ENCODE peak calls at places on chromosomes 11 and 22, in four cellular contexts. U, W, V and L are unnamed samples.

GRCh38 chr22:37675930-37676571 is 615 bp downstream of the LGALS1 start:
- DNase-seq in U (no peak), W (peak), V (peak), L (peak)

GRCh38 chr11:47335733-47336132 is 16.8 kb downstream of the MYBPC3 start:
- DNase-seq in U (no peak), W (no peak), V (no peak), L (peak)

GRCh38 chr11:43810929-43811596 is 69.6 kb upstream of the ALKBH3 start:
- DNase-seq in U (no peak), W (no peak), V (no peak), L (no peak)

GRCh38 chr11:74398244-74399159 is at the start of gene PGM2L1:
- DNase-seq in U (peak), W (peak), V (peak), L (peak)

GRCh38 chr11:30284836-30285235 is 38.1 kb upstream of the ARL14EP start:
- DNase-seq in U (no peak), W (no peak), V (no peak), L (no peak)

GRCh38 chr11:36023922-36024321 is 80.1 kb downstream of the LDLRAD3 start:
- DNase-seq in U (no peak), W (no peak), V (peak), L (no peak)

GRCh38 chr22:45328822-45329535 is 19.2 kb downstream of the FAM118A start:
- DNase-seq in U (no peak), W (no peak), V (no peak), L (no peak)

GRCh38 chr11:74929431-74930363 is 19.2 kb downstream of the XRRA1 start:
- DNase-seq in U (peak), W (peak), V (peak), L (peak)

GRCh38 chr11:35134403-35135126 is 4.4 kb upstream of the CD44 start:
- DNase-seq in U (no peak), W (no peak), V (peak), L (no peak)

GRCh38 chr11:2376751-2377451 is at the start of gene CD81:
- DNase-seq in U (peak), W (no peak), V (no peak), L (peak)

GRCh38 chr22:39825661-39826102 is 67.9 kb downstream of the ENTHD1 start:
- DNase-seq in U (no peak), W (no peak), V (no peak), L (no peak)

GRCh38 chr11:64180871-64181270 is 5.1 kb upstream of the STIP1 start:
- DNase-seq in U (no peak), W (no peak), V (no peak), L (no peak)

GRCh38 chr11:2151500-2152257 is 9.3 kb downstream of the INS start:
- DNase-seq in U (peak), W (peak), V (peak), L (peak)

GRCh38 chr11:118277312-118277711 is 13.2 kb upstream of the MPZL2 start:
- DNase-seq in U (no peak), W (no peak), V (peak), L (no peak)

GRCh38 chr11:134597452-134597851 is 185.4 kb upstream of the B3GAT1 start:
- DNase-seq in U (no peak), W (no peak), V (no peak), L (no peak)

GRCh38 chr11:132022718-132023117 is 652.3 kb downstream of the NTM start:
- DNase-seq in U (no peak), W (no peak), V (peak), L (no peak)

GRCh38 chr11:18770479-18771125 is 21.0 kb downstream of the PTPN5 start:
- DNase-seq in U (no peak), W (no peak), V (no peak), L (no peak)

GRCh38 chr11:267491-267994 is 10.7 kb upstream of the NLRP6 start:
- DNase-seq in U (peak), W (peak), V (no peak), L (peak)

GRCh38 chr11:118953265-118953664 is 2.8 kb upstream of the UPK2 start:
- DNase-seq in U (no peak), W (no peak), V (peak), L (no peak)

GRCh38 chr22:21941921-21942320 is 10.7 kb downstream of the PPM1F start:
- DNase-seq in U (no peak), W (peak), V (no peak), L (no peak)

GRCh38 chr22:21938906-21939305 is 13.7 kb downstream of the PPM1F start:
- DNase-seq in U (no peak), W (no peak), V (no peak), L (no peak)

GRCh38 chr22:21939392-21940319 is 13.0 kb downstream of the PPM1F start:
- DNase-seq in U (no peak), W (no peak), V (no peak), L (no peak)

GRCh38 chr22:21942407-21942895 is 10.2 kb downstream of the PPM1F start:
- DNase-seq in U (no peak), W (peak), V (peak), L (peak)

GRCh38 chr22:21940521-21940920 is 12.1 kb downstream of the PPM1F start:
- DNase-seq in U (no peak), W (no peak), V (no peak), L (peak)
- H3K27ac ChIP-seq in U (no peak), W (no peak), V (no peak), L (peak)

GRCh38 chr11:87422566-87422965 is 384.8 kb downstream of the TMEM135 start:
- DNase-seq in U (no peak), W (no peak), V (peak), L (no peak)
- H3K27ac ChIP-seq in U (no peak), W (no peak), V (no peak), L (no peak)

DNA sequence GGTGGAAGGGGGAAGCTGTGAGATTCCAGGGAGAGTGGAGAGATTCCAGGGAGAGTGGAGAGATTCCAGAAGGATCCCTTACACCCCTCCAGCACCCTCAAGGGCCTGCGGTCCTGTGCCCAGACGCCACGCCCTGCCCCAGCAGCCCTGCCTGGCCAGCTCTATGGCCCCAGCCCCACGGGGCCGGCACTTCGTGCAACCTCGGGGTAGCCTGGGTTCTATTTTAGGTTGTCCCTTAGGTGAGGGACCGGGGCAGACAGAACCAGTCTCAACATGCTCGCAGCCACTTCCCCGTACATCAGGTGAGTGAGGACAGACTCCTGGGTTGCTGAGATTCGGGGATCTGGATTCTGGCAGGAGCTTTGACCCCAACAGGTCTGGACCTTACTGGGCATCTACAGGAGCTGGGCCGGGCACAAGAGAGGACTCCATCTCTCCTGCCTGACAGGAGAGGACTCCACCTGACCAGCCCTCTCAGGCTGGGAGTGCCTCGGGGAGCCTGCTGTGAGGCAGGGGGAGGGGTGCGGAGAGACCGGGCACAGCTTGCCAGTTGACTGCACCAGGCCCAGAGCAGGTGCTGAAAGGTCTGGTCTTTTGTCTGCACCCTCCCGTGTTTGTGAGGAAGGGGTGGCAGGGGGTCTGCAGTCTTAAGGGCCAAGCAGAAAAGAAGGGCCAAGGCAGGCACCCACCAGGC is 8.5 kb upstream of the ADORA2A start:
- DNase-seq in U (no peak), W (no peak), V (no peak), L (no peak)
- H3K27ac ChIP-seq in U (no peak), W (no peak), V (no peak), L (no peak)

GRCh38 chr11:67542169-67542568 is 18.9 kb upstream of the CABP2 start:
- DNase-seq in U (no peak), W (no peak), V (no peak), L (no peak)

GRCh38 chr11:67544591-67545242 is 21.5 kb upstream of the CABP2 start:
- DNase-seq in U (no peak), W (no peak), V (no peak), L (no peak)

GRCh38 chr11:67542971-67543370 is 19.7 kb upstream of the CABP2 start:
- DNase-seq in U (no peak), W (no peak), V (no peak), L (no peak)

GRCh38 chr11:67545280-67545679 is 22.0 kb upstream of the CABP2 start:
- DNase-seq in U (no peak), W (no peak), V (no peak), L (peak)

DNA sequence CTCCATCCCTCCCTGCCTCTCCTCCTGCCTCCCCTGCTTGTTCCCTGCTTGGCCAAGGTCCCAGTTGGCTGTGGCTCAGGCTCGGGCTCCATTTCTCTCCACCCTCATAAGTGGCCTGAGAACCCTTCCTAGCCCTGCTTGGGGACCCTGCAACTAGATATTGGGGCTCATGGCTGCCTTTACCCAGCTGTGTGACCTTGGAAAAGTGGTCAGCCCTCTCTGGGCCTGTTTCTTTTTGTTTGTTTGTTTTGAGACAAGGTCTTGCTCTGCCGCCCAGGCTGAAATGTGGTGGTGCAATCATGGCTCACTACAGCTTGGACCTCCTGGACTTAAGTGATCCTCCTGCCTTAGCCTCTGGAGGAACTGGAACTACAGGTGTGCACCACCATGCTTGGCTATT is 20.3 kb upstream of the CABP2 start:
- DNase-seq in U (no peak), W (no peak), V (no peak), L (no peak)
- H3K27ac ChIP-seq in U (no peak), W (no peak), V (no peak), L (no peak)

GRCh38 chr11:72736452-72737069 is 15.6 kb downstream of the ARAP1 start:
- DNase-seq in U (peak), W (peak), V (peak), L (peak)
- H3K27ac ChIP-seq in U (peak), W (no peak), V (peak), L (peak)